ENCODE peak calls at places on chromosomes 12 and 14, in four cellular contexts. V is cardiac muscle cell, R is PC-9, A is breast epithelium. T is an unnamed sample. For H3K4me1, the result is how much of the 10 kb centered on the place peaks cover.

GRCh38 chr12:12976366-12976765 is 23.7 kb downstream of the HEBP1 start:
- DNase-seq in V (no peak), R (peak), A (no peak), T (no peak)

GRCh38 chr12:30448038-30448437 is 247.6 kb downstream of the IPO8 start:
- DNase-seq in A (no peak), R (no peak), V (no peak), T (no peak)

GRCh38 chr14:75917322-75918251 is 64.2 kb downstream of the TGFB3 start:
- DNase-seq in V (peak), R (no peak), A (no peak), T (no peak)

GRCh38 chr12:57456145-57456700 is 1.1 kb downstream of the INHBE start:
- DNase-seq in A (no peak), V (peak), R (no peak), T (no peak)

GRCh38 chr12:110743571-110744093 is 941 bp upstream of the PPP1CC start:
- DNase-seq in R (no peak), A (peak), V (no peak), T (no peak)

GRCh38 chr12:110252716-110253115 is 28.3 kb upstream of the ATP2A2 start:
- DNase-seq in R (no peak), V (peak), A (no peak), T (no peak)

GRCh38 chr14:88831285-88831684 is 6.8 kb downstream of the TTC8 start:
- DNase-seq in A (peak), R (peak), V (no peak), T (peak)

GRCh38 chr14:66508547-66508845 is 549 bp downstream of the GPHN start:
- DNase-seq in V (no peak), R (no peak), A (no peak), T (no peak)

GRCh38 chr12:8630131-8630530 is 17.5 kb upstream of the AICDA start:
- DNase-seq in R (no peak), V (no peak), A (no peak), T (no peak)

DNA sequence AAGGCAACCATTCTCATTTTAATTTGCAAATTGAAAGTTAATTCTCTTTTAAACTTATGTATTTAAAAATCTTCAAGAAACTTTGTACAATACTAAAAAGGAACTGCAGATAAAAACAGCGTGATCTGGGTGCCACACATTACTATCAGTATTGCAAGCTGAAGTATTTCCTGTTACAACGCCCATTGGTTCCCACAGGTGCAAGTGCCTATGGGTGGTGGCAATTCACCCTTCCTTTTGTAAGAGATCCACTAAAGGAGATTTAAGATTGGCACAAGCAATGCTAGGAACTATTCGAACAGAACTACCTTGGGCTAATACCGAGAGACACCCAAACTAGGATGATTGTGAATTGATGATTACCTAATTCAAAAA is 13.2 kb downstream of the TAOK3 start:
- DNase-seq in R (no peak), V (no peak), A (no peak), T (no peak)
- H3K27ac ChIP-seq in R (peak), V (no peak), A (no peak), T (no peak)

GRCh38 chr14:99754141-99755067 is 38.8 kb upstream of the EML1 start:
- DNase-seq in V (no peak), A (no peak), R (no peak), T (peak)
- H3K4me1 ChIP-seq in V (under half), A (under half), R (half or more), T (half or more)

DNA sequence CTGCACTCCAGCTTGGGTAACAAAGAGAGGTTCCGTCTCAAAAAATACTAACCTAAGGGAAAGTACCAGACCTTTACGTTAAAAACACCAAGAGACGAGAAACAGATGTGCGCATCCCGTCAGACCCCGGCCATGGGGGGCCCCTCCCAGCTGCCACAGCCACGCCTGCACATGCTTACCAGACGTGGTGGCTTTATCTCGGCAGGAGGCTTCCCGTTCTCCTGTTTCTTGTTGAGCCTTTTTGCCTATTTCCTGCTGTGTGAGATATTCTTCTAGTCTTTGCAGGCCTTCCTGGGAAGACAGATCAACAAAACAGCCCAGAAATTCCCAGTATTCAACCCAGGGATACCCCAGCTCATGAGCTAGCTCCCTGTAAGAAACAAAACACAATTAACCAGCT is 23.6 kb downstream of the PGAM5 start:
- DNase-seq in V (no peak), A (no peak), R (no peak), T (no peak)
- H3K27ac ChIP-seq in V (no peak), A (no peak), R (no peak), T (no peak)

GRCh38 chr12:59850268-59850667 is 254.4 kb downstream of the SLC16A7 start:
- DNase-seq in R (no peak), V (no peak), A (no peak), T (no peak)
- H3K4me1 ChIP-seq in R (under half), V (under half), A (under half), T (under half)

T was measured in ascending aorta.